ENCODE peak calls at places on chromosomes 12 and 14, in four cellular contexts. Q is activated T-cell treated with anti-CD3 and anti-CD28 coated beads, Interleukin-2, amount 50 U/mL, for 1 hour; W is H1; B is ovary. I is an unnamed sample.

GRCh38 chr12:64103821-64104220 is 118.3 kb downstream of the KICS2 start:
- DNase-seq in Q (no peak), W (no peak), B (no peak), I (no peak)

GRCh38 chr14:100532154-100532915 is 54.9 kb downstream of the BEGAIN start:
- DNase-seq in Q (peak), W (no peak), B (no peak), I (no peak)

GRCh38 chr12:46124848-46125619 is 134.7 kb upstream of the SCAF11 start:
- DNase-seq in Q (peak), W (no peak), B (peak), I (peak)

GRCh38 chr12:81208193-81208946 is 130.5 kb downstream of the ACSS3 start:
- DNase-seq in Q (no peak), W (no peak), B (no peak), I (no peak)

GRCh38 chr14:91388551-91388975 is 29.1 kb downstream of the CCDC88C start:
- DNase-seq in Q (peak), W (no peak), B (no peak), I (no peak)

GRCh38 chr14:93905623-93906022 is 21.5 kb upstream of the FAM181A start:
- DNase-seq in Q (no peak), W (no peak), B (no peak), I (no peak)

GRCh38 chr12:92185052-92185451 is 39.4 kb upstream of the BTG1 start:
- DNase-seq in Q (no peak), W (no peak), B (no peak), I (no peak)

GRCh38 chr14:68569970-68570409 is 222.9 kb downstream of the ZFP36L1 start:
- DNase-seq in Q (no peak), W (no peak), B (no peak), I (no peak)

GRCh38 chr14:57656853-57657252 is 163.2 kb upstream of the CCDC198 start:
- DNase-seq in Q (no peak), W (no peak), B (no peak), I (no peak)